ENCODE peak calls at places on chromosomes 16 and 17, in six cellular contexts. P is GM20000; L is esophagus muscularis mucosa; R is anterior cingulate cortex; U is activated CD4-positive, alpha-beta T cell treated with anti-CD3 and anti-CD28 coated beads for 24 hours; H is substantia nigra. Z is an unnamed sample.

GRCh38 chr16:80664226-80664625 is 123.4 kb downstream of the DYNLRB2 start:
- DNase-seq in U (no peak), H (no peak), L (peak; percentile 64), P (no peak), R (no peak), Z (no peak)

GRCh38 chr17:63697341-63698286 is 2.3 kb downstream of the LIMD2 start:
- DNase-seq in P (peak; percentile 78), U (peak; percentile 66), R (no peak), L (no peak), H (no peak), Z (peak; percentile 77)

GRCh38 chr16:77276686-77277085 is 77.5 kb downstream of the SYCE1L start:
- DNase-seq in H (no peak), P (no peak), U (no peak), R (no peak), L (no peak), Z (no peak)

GRCh38 chr17:43468746-43469544 is 14.8 kb upstream of the DHX8 start:
- DNase-seq in U (no peak), R (no peak), L (no peak), P (no peak), H (no peak), Z (no peak)

GRCh38 chr17:51703364-51704341 is 443.3 kb downstream of the UTP18 start:
- DNase-seq in L (no peak), U (no peak), H (no peak), R (no peak), P (no peak), Z (no peak)

GRCh38 chr16:89149386-89149785 is 22.2 kb upstream of the CDH15 start:
- DNase-seq in L (no peak), R (no peak), H (no peak), U (no peak), P (no peak), Z (peak; percentile 40)

GRCh38 chr16:20868890-20869289 is 31.3 kb downstream of the DCUN1D3 start:
- DNase-seq in U (no peak), P (no peak), R (peak; percentile 43), H (peak; percentile 52), L (no peak), Z (no peak)

GRCh38 chr17:4777969-4778760 is 6.5 kb downstream of the TM4SF5 start:
- DNase-seq in H (no peak), L (no peak), R (no peak), P (no peak), U (no peak), Z (no peak)

GRCh38 chr17:49968380-49969133 is 433 bp upstream of the DLX4 start:
- DNase-seq in H (no peak), L (no peak), R (no peak), P (peak; percentile 90), U (peak; percentile 49), Z (peak; percentile 58)

GRCh38 chr17:10622610-10623485 is 34.3 kb downstream of the MYH3 start:
- DNase-seq in U (no peak), R (no peak), L (no peak), H (no peak), P (no peak), Z (no peak)

GRCh38 chr16:88685156-88686061 is 898 bp downstream of the SNAI3 start:
- DNase-seq in U (no peak), P (no peak), R (no peak), L (no peak), H (no peak), Z (peak; percentile 60)

GRCh38 chr17:80025140-80025539 is 10.5 kb downstream of the TBC1D16 start:
- DNase-seq in R (no peak), H (no peak), L (no peak), U (no peak), P (no peak), Z (no peak)

GRCh38 chr17:41917957-41918391 is 777 bp downstream of the ACLY start:
- DNase-seq in R (no peak), U (no peak), L (no peak), P (peak; percentile 32), H (no peak), Z (peak; percentile 27)

GRCh38 chr17:20999044-20999573 is 43.7 kb downstream of the USP22 start:
- DNase-seq in P (no peak), U (no peak), R (no peak), H (peak; percentile 28), L (no peak), Z (no peak)

GRCh38 chr16:12215302-12216105 is 239.0 kb downstream of the SNX29 start:
- DNase-seq in U (no peak), H (no peak), P (no peak), R (no peak), L (no peak), Z (no peak)

GRCh38 chr17:31096106-31096436 is 1.3 kb downstream of the NF1 start:
- DNase-seq in P (peak; percentile 19), H (no peak), U (no peak), R (no peak), L (no peak), Z (no peak)

GRCh38 chr17:56478836-56479447 is 114.6 kb upstream of the NOG start:
- DNase-seq in H (no peak), U (no peak), L (no peak), P (peak; percentile 31), R (no peak), Z (no peak)

GRCh38 chr17:45371414-45372324 is 54.8 kb upstream of the MAP3K14 start:
- DNase-seq in R (no peak), H (no peak), P (no peak), L (peak; percentile 92), U (no peak), Z (no peak)

GRCh38 chr17:69344939-69345338 is 18.0 kb upstream of the ABCA5 start:
- DNase-seq in L (no peak), P (no peak), H (no peak), R (no peak), U (no peak), Z (no peak)

GRCh38 chr16:4682084-4682581 is 11.2 kb upstream of the NUDT16L1 start:
- DNase-seq in R (no peak), H (no peak), L (no peak), P (no peak), U (no peak), Z (no peak)

GRCh38 chr16:4404247-4404966 is 12.0 kb downstream of the CORO7 start:
- DNase-seq in P (no peak), R (no peak), L (no peak), U (no peak), H (peak; percentile 12), Z (no peak)

GRCh38 chr16:30786115-30786935 is 680 bp downstream of the ZNF629 start:
- DNase-seq in R (no peak), L (no peak), U (no peak), P (peak; percentile 61), H (no peak), Z (no peak)